ENCODE peak calls at places on chromosomes 16 and 17, in four cellular contexts. One of them, this sample, is unnamed.

GRCh38 chr16:22692916-22693646 is 120.9 kb upstream of the HS3ST2 start:
- DNase-seq in stimulated activated naive B cell treated with anti-CD40 and anti-IgM and Interleukin-4, amounts not matched to agents 10 μg/mL and 1 μg/mL and 100 μg/mL, for 72 hours: no peak
- DNase-seq in GM12891: no peak
- DNase-seq in progenitor cell of endocrine pancreas: no peak
- DNase-seq in this sample: no peak

GRCh38 chr17:17645961-17646360 is 35.3 kb upstream of the RAI1 start:
- DNase-seq in stimulated activated naive B cell treated with anti-CD40 and anti-IgM and Interleukin-4, amounts not matched to agents 10 μg/mL and 1 μg/mL and 100 μg/mL, for 72 hours: no peak
- DNase-seq in GM12891: no peak
- DNase-seq in progenitor cell of endocrine pancreas: no peak
- DNase-seq in this sample: no peak

GRCh38 chr17:40168262-40168832 is 8.9 kb upstream of the RAPGEFL1 start:
- DNase-seq in stimulated activated naive B cell treated with anti-CD40 and anti-IgM and Interleukin-4, amounts not matched to agents 10 μg/mL and 1 μg/mL and 100 μg/mL, for 72 hours: no peak
- DNase-seq in GM12891: no peak
- DNase-seq in progenitor cell of endocrine pancreas: no peak
- DNase-seq in this sample: no peak

GRCh38 chr17:81342062-81342699 is 47.1 kb upstream of the SLC38A10 start:
- DNase-seq in stimulated activated naive B cell treated with anti-CD40 and anti-IgM and Interleukin-4, amounts not matched to agents 10 μg/mL and 1 μg/mL and 100 μg/mL, for 72 hours: no peak
- DNase-seq in GM12891: no peak
- DNase-seq in progenitor cell of endocrine pancreas: no peak
- DNase-seq in this sample: no peak

GRCh38 chr17:34633351-34633750 is 54.0 kb downstream of the TMEM132E start:
- DNase-seq in stimulated activated naive B cell treated with anti-CD40 and anti-IgM and Interleukin-4, amounts not matched to agents 10 μg/mL and 1 μg/mL and 100 μg/mL, for 72 hours: no peak
- DNase-seq in GM12891: no peak
- DNase-seq in progenitor cell of endocrine pancreas: no peak
- DNase-seq in this sample: no peak

GRCh38 chr16:20260215-20261009 is 66.9 kb downstream of the GP2 start:
- DNase-seq in stimulated activated naive B cell treated with anti-CD40 and anti-IgM and Interleukin-4, amounts not matched to agents 10 μg/mL and 1 μg/mL and 100 μg/mL, for 72 hours: no peak
- DNase-seq in GM12891: no peak
- DNase-seq in progenitor cell of endocrine pancreas: no peak
- DNase-seq in this sample: no peak

GRCh38 chr17:44005865-44006580 is 1.6 kb downstream of the NAGS start:
- DNase-seq in stimulated activated naive B cell treated with anti-CD40 and anti-IgM and Interleukin-4, amounts not matched to agents 10 μg/mL and 1 μg/mL and 100 μg/mL, for 72 hours: no peak
- DNase-seq in GM12891: peak
- DNase-seq in progenitor cell of endocrine pancreas: no peak
- DNase-seq in this sample: peak

GRCh38 chr17:56593741-56594527 is 435 bp downstream of the NOG start:
- DNase-seq in stimulated activated naive B cell treated with anti-CD40 and anti-IgM and Interleukin-4, amounts not matched to agents 10 μg/mL and 1 μg/mL and 100 μg/mL, for 72 hours: peak
- DNase-seq in GM12891: peak
- DNase-seq in progenitor cell of endocrine pancreas: peak
- DNase-seq in this sample: peak

GRCh38 chr16:57383276-57384247 is 11.3 kb downstream of the CX3CL1 start:
- DNase-seq in stimulated activated naive B cell treated with anti-CD40 and anti-IgM and Interleukin-4, amounts not matched to agents 10 μg/mL and 1 μg/mL and 100 μg/mL, for 72 hours: no peak
- DNase-seq in GM12891: no peak
- DNase-seq in progenitor cell of endocrine pancreas: no peak
- DNase-seq in this sample: no peak